ENCODE peak calls at places on chromosomes 11 and 22, in four cellular contexts. X is Calu3, B is activated T-helper 1 cell treated with Interleukin-2 at 50 U/mL for 16 hours, A is kidney tubule cell. I is an unnamed sample.

GRCh38 chr11:126442523-126442922 is 87.0 kb downstream of the ST3GAL4 start:
- DNase-seq in A (no peak), B (no peak), X (no peak), I (no peak)

GRCh38 chr22:46033256-46034200 is 56.6 kb upstream of the WNT7B start:
- DNase-seq in A (peak; percentile 8), X (no peak), B (no peak), I (no peak)

GRCh38 chr11:12149672-12150225 is 39.4 kb downstream of the MICAL2 start:
- DNase-seq in A (no peak), X (no peak), B (no peak), I (no peak)

GRCh38 chr11:70414341-70415100 is 16.2 kb downstream of the CTTN start:
- DNase-seq in X (no peak), A (no peak), B (no peak), I (no peak)

GRCh38 chr11:17531818-17532131 is 12.4 kb downstream of the USH1C start:
- DNase-seq in A (peak; percentile 87), B (no peak), X (no peak), I (no peak)

GRCh38 chr11:61477734-61478148 is 30.8 kb upstream of the LRRC10B start:
- DNase-seq in B (peak; percentile 38), X (peak; percentile 60), A (peak; percentile 22), I (peak; percentile 19)

GRCh38 chr11:75022289-75022688 is 33.6 kb downstream of the NEU3 start:
- DNase-seq in B (no peak), X (no peak), A (peak; percentile 91), I (peak; percentile 34)

GRCh38 chr22:28813772-28814518 is 13.6 kb upstream of the XBP1 start:
- DNase-seq in A (no peak), X (no peak), B (no peak), I (no peak)

GRCh38 chr11:2687223-2687530 is 12.6 kb downstream of the KCNQ1OT1 start:
- DNase-seq in A (no peak), X (no peak), B (no peak), I (no peak)

GRCh38 chr22:42544686-42545085 is 9.1 kb upstream of the SERHL2 start:
- DNase-seq in X (no peak), A (peak; percentile 44), B (no peak), I (no peak)

GRCh38 chr11:132024587-132025295 is 654.3 kb downstream of the NTM start:
- DNase-seq in X (no peak), B (no peak), A (peak; percentile 95), I (peak; percentile 95)

GRCh38 chr22:19663286-19663815 is 51.0 kb upstream of the SEPTIN5 start:
- DNase-seq in B (no peak), A (peak; percentile 35), X (peak; percentile 72), I (peak; percentile 46)

GRCh38 chr22:31732089-31732829 is 17.7 kb downstream of the PRR14L start:
- DNase-seq in A (no peak), X (no peak), B (no peak), I (no peak)

GRCh38 chr11:46594383-46594718 is 528 bp upstream of the AMBRA1 start:
- DNase-seq in B (no peak), A (no peak), X (no peak), I (no peak)

GRCh38 chr11:17684550-17684949 is 34.8 kb upstream of the MYOD1 start:
- DNase-seq in X (no peak), B (no peak), A (no peak), I (no peak)

GRCh38 chr11:3000032-3000961 is 8.2 kb upstream of the NAP1L4 start:
- DNase-seq in A (peak; percentile 81), X (peak; percentile 77), B (no peak), I (peak; percentile 97)

GRCh38 chr11:120068114-120068573 is 69.8 kb downstream of the TRIM29 start:
- DNase-seq in B (no peak), A (peak; percentile 75), X (no peak), I (peak; percentile 22)

GRCh38 chr22:43260346-43260745 is 73.4 kb upstream of the TTLL12 start:
- DNase-seq in A (no peak), B (no peak), X (no peak), I (no peak)

GRCh38 chr22:25829808-25830777 is 88.1 kb downstream of the MYO18B start:
- DNase-seq in A (no peak), B (no peak), X (no peak), I (no peak)